ENCODE peak calls at places on chromosomes 3 and 15, in five cellular contexts. C is suprapubic skin, I is left lung, W is BJ, L is hepatocyte. O is an unnamed sample.

GRCh38 chr3:172688588-172688987 is 22.3 kb downstream of the NCEH1 start:
- DNase-seq in C (no peak), W (no peak), I (no peak), L (no peak), O (no peak)

GRCh38 chr3:84307339-84307738 is 651.5 kb upstream of the CADM2 start:
- DNase-seq in C (no peak), I (no peak), W (no peak), L (no peak), O (no peak)

GRCh38 chr3:62098646-62099365 is 274.5 kb downstream of the FEZF2 start:
- DNase-seq in C (no peak), L (no peak), I (no peak), W (peak), O (no peak)

GRCh38 chr15:71691700-71692417 is 118.5 kb upstream of the NR2E3 start:
- DNase-seq in L (no peak), C (no peak), W (peak), I (no peak), O (no peak)

GRCh38 chr3:72054976-72055375 is 270.0 kb upstream of the PROK2 start:
- DNase-seq in W (no peak), L (peak), I (no peak), C (no peak), O (no peak)

GRCh38 chr3:128383316-128384235 is 83.1 kb downstream of the DNAJB8 start:
- DNase-seq in W (no peak), L (peak), I (peak), C (no peak), O (no peak)

GRCh38 chr3:168117059-168117458 is 21.3 kb upstream of the GOLIM4 start:
- DNase-seq in W (no peak), C (no peak), I (no peak), L (no peak), O (no peak)

GRCh38 chr3:142595581-142595950 is 627 bp upstream of the PLS1 start:
- DNase-seq in W (no peak), C (no peak), I (no peak), L (peak), O (no peak)

GRCh38 chr15:82103500-82103899 is 57.7 kb upstream of the MEX3B start:
- DNase-seq in I (no peak), W (no peak), L (no peak), C (no peak), O (no peak)

GRCh38 chr15:91942676-91943417 is 89.3 kb downstream of the SLCO3A1 start:
- DNase-seq in C (peak), W (peak), I (peak), L (peak), O (no peak)

GRCh38 chr3:10303785-10304184 is 11.0 kb upstream of the GHRL start:
- DNase-seq in C (no peak), L (no peak), W (no peak), I (no peak), O (no peak)

GRCh38 chr3:114741066-114741465 is 406.0 kb downstream of the ZBTB20 start:
- DNase-seq in I (no peak), W (no peak), C (no peak), L (no peak), O (no peak)

GRCh38 chr3:70754314-70754713 is 441.9 kb upstream of the MDFIC2 start:
- DNase-seq in W (no peak), L (no peak), C (no peak), I (no peak), O (no peak)

GRCh38 chr3:37709946-37710345 is 151.7 kb upstream of the CTDSPL start:
- DNase-seq in L (no peak), W (no peak), C (no peak), I (no peak), O (no peak)

GRCh38 chr3:87260270-87260669 is 16.1 kb downstream of the POU1F1 start:
- DNase-seq in W (peak), L (peak), I (no peak), C (no peak), O (no peak)

GRCh38 chr3:42557849-42558248 is 23.9 kb downstream of the SEC22C start:
- DNase-seq in L (no peak), W (no peak), I (no peak), C (no peak), O (no peak)

GRCh38 chr3:64815691-64816225 is 128.0 kb upstream of the ADAMTS9 start:
- DNase-seq in I (no peak), W (no peak), C (no peak), L (no peak), O (no peak)

GRCh38 chr3:194837457-194838135 is 151.9 kb downstream of the FAM43A start:
- DNase-seq in C (no peak), W (no peak), L (no peak), I (no peak), O (no peak)

GRCh38 chr3:178086419-178086818 is 449.8 kb upstream of the KCNMB2 start:
- DNase-seq in W (no peak), C (no peak), L (no peak), I (no peak), O (no peak)

GRCh38 chr3:165954171-165954570 is 116.9 kb upstream of the BCHE start:
- DNase-seq in C (no peak), L (no peak), W (no peak), I (no peak), O (no peak)

GRCh38 chr15:65192016-65192415 is 6.9 kb upstream of the CLPX start:
- DNase-seq in I (no peak), C (no peak), L (no peak), W (no peak), O (no peak)

GRCh38 chr3:188819939-188820338 is 351.8 kb upstream of the TPRG1 start:
- DNase-seq in L (no peak), I (no peak), W (peak), C (no peak), O (no peak)

GRCh38 chr3:11727207-11727606 is 83.5 kb upstream of the VGLL4 start:
- DNase-seq in L (no peak), W (no peak), C (no peak), I (no peak), O (no peak)

GRCh38 chr15:38707802-38708671 is 143.4 kb upstream of the RASGRP1 start:
- DNase-seq in W (no peak), L (peak), C (no peak), I (no peak), O (no peak)

GRCh38 chr3:124592658-124593441 is 137.4 kb upstream of the UMPS start:
- DNase-seq in L (peak), W (no peak), I (no peak), C (no peak), O (peak)

GRCh38 chr3:182500294-182500693 is 293.0 kb upstream of the ATP11B start:
- DNase-seq in C (no peak), L (no peak), I (no peak), W (no peak), O (no peak)

GRCh38 chr15:67745059-67745993 is 80.0 kb upstream of the SKOR1 start:
- DNase-seq in L (no peak), I (no peak), W (no peak), C (no peak), O (no peak)

DNA sequence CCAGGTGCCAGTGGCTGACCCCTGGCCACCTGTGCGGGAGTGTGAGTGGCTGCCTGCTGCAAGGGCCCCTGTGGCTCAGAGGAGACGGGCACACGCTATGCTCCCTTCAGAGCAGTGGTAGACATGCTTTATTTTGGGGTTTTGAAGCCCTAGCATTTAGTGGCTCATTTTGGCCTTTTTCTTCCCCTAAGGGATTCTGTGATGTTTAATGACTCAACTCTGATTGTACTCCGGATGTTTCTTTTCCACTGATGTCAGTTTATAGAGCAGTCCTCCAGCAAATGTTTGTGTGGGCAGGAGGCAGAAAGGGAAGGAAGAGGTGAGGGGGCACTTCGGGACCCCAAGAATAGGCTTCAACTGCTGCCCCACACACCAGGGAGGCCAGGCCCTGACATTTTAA is 288.9 kb upstream of the C2CD4B start:
- DNase-seq in W (no peak), I (no peak), L (no peak), C (no peak), O (no peak)
- H3K4me3 ChIP-seq in W (no peak), I (no peak), L (no peak), C (no peak), O (no peak)

GRCh38 chr3:151425640-151426336 is 35.1 kb downstream of the IGSF10 start:
- DNase-seq in L (no peak), C (no peak), I (no peak), W (no peak), O (no peak)

GRCh38 chr3:151421956-151422355 is 37.4 kb upstream of the P2RY12 start:
- DNase-seq in L (no peak), C (no peak), W (no peak), I (no peak), O (no peak)

GRCh38 chr3:151428386-151428785 is 32.5 kb downstream of the IGSF10 start:
- DNase-seq in L (no peak), W (no peak), C (no peak), I (no peak), O (no peak)

GRCh38 chr3:151423091-151423490 is 37.8 kb downstream of the IGSF10 start:
- DNase-seq in L (no peak), I (no peak), W (no peak), C (no peak), O (no peak)

DNA sequence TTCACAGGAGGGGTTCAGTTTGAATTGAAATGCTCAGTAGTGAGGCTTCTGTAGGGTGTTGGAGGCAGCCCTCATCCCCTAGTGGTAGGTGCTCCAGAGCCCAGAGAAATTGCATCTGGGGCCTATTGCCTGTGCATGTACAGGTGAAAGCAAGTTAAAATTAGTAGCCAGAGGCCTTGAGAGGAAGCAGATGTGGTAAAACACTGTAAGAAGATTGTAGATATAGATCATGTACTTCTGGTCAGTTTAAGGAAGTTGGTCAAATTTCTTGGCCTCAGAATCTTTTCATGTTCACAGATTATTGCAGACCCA is 34.6 kb downstream of the IGSF10 start:
- DNase-seq in C (no peak), I (no peak), L (no peak), W (no peak), O (peak)
- TF ChIP-seq CTCF in C (no peak), I (no peak), L (no peak), W (no peak), O (no peak)

GRCh38 chr3:183943739-183944138 is 59.1 kb upstream of the PARL start:
- DNase-seq in W (no peak), L (no peak), I (no peak), C (no peak), O (no peak)
- H3K4me3 ChIP-seq in W (no peak), L (no peak), I (no peak), C (no peak), O (no peak)

GRCh38 chr3:1611824-1612223 is 486.8 kb upstream of the CNTN4 start:
- DNase-seq in W (no peak), I (no peak), L (no peak), C (no peak), O (no peak)
- TF ChIP-seq CTCF in W (no peak), I (no peak), L (peak), C (no peak), O (no peak)

GRCh38 chr15:93485922-93486327 is 396.9 kb upstream of the RGMA start:
- DNase-seq in L (no peak), W (no peak), I (no peak), C (no peak), O (no peak)
- H3K4me3 ChIP-seq in L (no peak), W (no peak), I (no peak), C (no peak), O (no peak)

GRCh38 chr3:160162440-160162839 is 62.8 kb upstream of the C3orf80 start:
- DNase-seq in C (no peak), W (no peak), L (no peak), I (no peak), O (no peak)

GRCh38 chr3:160168290-160168689 is 56.9 kb upstream of the C3orf80 start:
- DNase-seq in L (no peak), I (no peak), W (no peak), C (no peak), O (no peak)

GRCh38 chr3:160159346-160159745 is 65.9 kb upstream of the C3orf80 start:
- DNase-seq in W (no peak), I (no peak), L (no peak), C (no peak), O (no peak)

GRCh38 chr3:160159806-160160205 is 65.4 kb upstream of the C3orf80 start:
- DNase-seq in C (no peak), I (no peak), L (no peak), W (no peak), O (no peak)

DNA sequence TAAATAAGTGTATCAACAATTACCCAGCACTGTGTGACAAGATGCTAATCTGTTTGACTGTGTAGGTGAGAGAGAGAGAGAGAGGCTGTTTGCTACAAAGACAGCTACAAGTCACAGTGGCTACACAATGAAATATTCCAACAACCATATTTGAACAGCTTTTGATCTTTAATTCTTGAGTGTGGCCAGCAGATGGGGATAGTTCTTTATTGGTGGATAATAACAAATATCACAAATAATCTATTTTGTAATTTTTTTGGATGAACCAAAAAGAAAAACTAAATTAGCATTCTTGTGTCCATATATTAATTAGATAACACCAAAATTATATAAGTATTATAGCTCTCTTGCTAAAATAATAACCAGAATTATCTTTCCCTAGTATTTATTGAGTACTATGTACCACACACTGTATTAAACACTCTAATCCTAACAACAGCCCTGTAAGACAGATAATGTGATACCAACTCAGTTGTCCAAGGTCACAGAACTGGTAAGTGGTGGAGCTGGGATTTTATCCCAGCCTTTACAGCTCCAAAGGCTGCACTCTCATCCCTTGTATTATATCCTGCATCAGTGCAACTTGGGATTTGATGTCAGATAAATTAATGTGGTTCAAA is 61.9 kb upstream of the C3orf80 start:
- DNase-seq in W (no peak), I (no peak), C (no peak), L (peak), O (no peak)
- TF ChIP-seq CTCF in W (peak), I (no peak), C (no peak), L (peak), O (peak)

GRCh38 chr3:150077107-150077506 is 106.4 kb upstream of the PFN2 start:
- DNase-seq in W (no peak), C (no peak), I (no peak), L (no peak), O (no peak)

GRCh38 chr3:150074697-150075416 is 104.2 kb upstream of the PFN2 start:
- DNase-seq in C (no peak), I (no peak), W (no peak), L (no peak), O (no peak)

GRCh38 chr3:150074277-150074676 is 103.6 kb upstream of the PFN2 start:
- DNase-seq in C (no peak), W (no peak), I (no peak), L (no peak), O (no peak)

GRCh38 chr3:150076443-150076842 is 105.7 kb upstream of the PFN2 start:
- DNase-seq in I (no peak), W (no peak), C (no peak), L (no peak), O (no peak)

GRCh38 chr3:150075417-150075865 is 104.7 kb upstream of the PFN2 start:
- DNase-seq in I (no peak), C (no peak), W (no peak), L (no peak), O (no peak)
- H3K4me3 ChIP-seq in I (no peak), C (no peak), W (no peak), L (no peak), O (no peak)

GRCh38 chr15:70170096-70170699 is 72.5 kb upstream of the TLE3 start:
- DNase-seq in C (no peak), W (no peak), I (no peak), L (no peak), O (no peak)

GRCh38 chr15:70169147-70169546 is 71.4 kb upstream of the TLE3 start:
- DNase-seq in L (no peak), W (no peak), I (no peak), C (no peak), O (no peak)

GRCh38 chr15:70171224-70171886 is 73.6 kb upstream of the TLE3 start:
- DNase-seq in L (no peak), I (no peak), C (no peak), W (no peak), O (no peak)

GRCh38 chr15:70172124-70172523 is 74.4 kb upstream of the TLE3 start:
- DNase-seq in C (no peak), W (no peak), I (no peak), L (no peak), O (no peak)

DNA sequence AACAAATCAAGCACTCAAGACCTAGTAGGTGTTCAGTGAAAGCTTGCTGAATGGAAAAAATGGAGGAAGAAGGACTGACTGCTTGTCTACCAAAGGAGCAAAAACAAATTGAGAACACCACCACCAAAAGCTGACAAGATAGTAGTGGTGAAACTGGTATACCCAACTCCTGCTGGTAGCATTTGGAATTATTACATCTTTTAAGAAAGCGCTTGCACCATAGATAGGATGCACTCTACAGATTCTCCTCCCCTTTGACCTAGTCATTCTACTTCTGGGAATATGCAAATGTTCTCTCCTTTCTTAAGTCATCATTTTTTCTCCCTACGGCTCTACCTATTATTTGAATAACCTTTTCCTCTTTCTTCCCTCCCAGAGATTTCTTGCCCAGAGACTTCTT is 74.8 kb upstream of the TLE3 start:
- DNase-seq in L (no peak), C (no peak), I (no peak), W (no peak), O (no peak)
- TF ChIP-seq CTCF in L (no peak), C (no peak), I (no peak), W (no peak), O (no peak)

O was measured in GM06990.